ENCODE peak calls at places on chromosomes 4 and X, in four cellular contexts. One of them, this sample, is unnamed.
A peak's percentile ranks its signal among the peaks of the same experiment; 100 is the strongest.

GRCh38 chr4:93828830-93829530 is 427 bp downstream of the ATOH1 start:
- DNase-seq in aorta: no peak
- DNase-seq in left ventricle myocardium inferior: no peak
- DNase-seq in cardiac muscle cell: peak; percentile 52
- DNase-seq in this sample: peak; percentile 12

GRCh38 chr4:172881645-172882044 is 287.0 kb upstream of the GALNT7 start:
- DNase-seq in aorta: no peak
- DNase-seq in left ventricle myocardium inferior: no peak
- DNase-seq in cardiac muscle cell: no peak
- DNase-seq in this sample: no peak

GRCh38 chrX:49930046-49930445 is 7.7 kb downstream of the CLCN5 start:
- DNase-seq in aorta: no peak
- DNase-seq in left ventricle myocardium inferior: no peak
- DNase-seq in cardiac muscle cell: no peak
- DNase-seq in this sample: no peak

GRCh38 chr4:39118034-39118658 is 56.1 kb downstream of the KLHL5 start:
- DNase-seq in aorta: no peak
- DNase-seq in left ventricle myocardium inferior: no peak
- DNase-seq in cardiac muscle cell: no peak
- DNase-seq in this sample: no peak

GRCh38 chrX:9604111-9604907 is 139.5 kb downstream of the TBL1X start:
- DNase-seq in aorta: peak; percentile 90
- DNase-seq in left ventricle myocardium inferior: peak; percentile 63
- DNase-seq in cardiac muscle cell: no peak
- DNase-seq in this sample: peak; percentile 88

GRCh38 chr4:72302981-72303704 is 265.9 kb downstream of the ADAMTS3 start:
- DNase-seq in aorta: no peak
- DNase-seq in left ventricle myocardium inferior: no peak
- DNase-seq in cardiac muscle cell: peak; percentile 70
- DNase-seq in this sample: no peak

GRCh38 chr4:54187148-54187547 is 41.9 kb upstream of the PDGFRA start:
- DNase-seq in aorta: no peak
- DNase-seq in left ventricle myocardium inferior: peak; percentile 36
- DNase-seq in cardiac muscle cell: peak; percentile 11
- DNase-seq in this sample: peak; percentile 77

GRCh38 chrX:131729295-131729694 is 185.4 kb downstream of the OR13H1 start:
- DNase-seq in aorta: peak; percentile 90
- DNase-seq in left ventricle myocardium inferior: no peak
- DNase-seq in cardiac muscle cell: no peak
- DNase-seq in this sample: no peak

GRCh38 chr4:74716436-74716765 is 77.9 kb downstream of the BTC start:
- DNase-seq in aorta: no peak
- DNase-seq in left ventricle myocardium inferior: no peak
- DNase-seq in cardiac muscle cell: no peak
- DNase-seq in this sample: no peak

GRCh38 chr4:130955520-130955919 is 1859.6 kb downstream of the C4orf33 start:
- DNase-seq in aorta: no peak
- DNase-seq in left ventricle myocardium inferior: no peak
- DNase-seq in cardiac muscle cell: no peak
- DNase-seq in this sample: no peak

GRCh38 chr4:109947918-109948317 is 35.2 kb downstream of the EGF start:
- DNase-seq in aorta: no peak
- DNase-seq in left ventricle myocardium inferior: no peak
- DNase-seq in cardiac muscle cell: no peak
- DNase-seq in this sample: no peak

GRCh38 chr4:74054483-74055032 is 16.1 kb upstream of the CXCL3 start:
- DNase-seq in aorta: no peak
- DNase-seq in left ventricle myocardium inferior: no peak
- DNase-seq in cardiac muscle cell: no peak
- DNase-seq in this sample: no peak

GRCh38 chrX:25154168-25154567 is 138.4 kb upstream of the ARX start:
- DNase-seq in aorta: no peak
- DNase-seq in left ventricle myocardium inferior: no peak
- DNase-seq in cardiac muscle cell: no peak
- DNase-seq in this sample: no peak

GRCh38 chr4:74444891-74445642 is at the start of gene AREG:
- DNase-seq in aorta: peak; percentile 92
- DNase-seq in left ventricle myocardium inferior: peak; percentile 75
- DNase-seq in cardiac muscle cell: peak; percentile 75
- DNase-seq in this sample: peak; percentile 92

GRCh38 chr4:68369474-68369805 is 19.6 kb upstream of the YTHDC1 start:
- DNase-seq in aorta: no peak
- DNase-seq in left ventricle myocardium inferior: no peak
- DNase-seq in cardiac muscle cell: no peak
- DNase-seq in this sample: no peak

GRCh38 chr4:177964693-177965168 is 522.5 kb upstream of the AGA start:
- DNase-seq in aorta: no peak
- DNase-seq in left ventricle myocardium inferior: no peak
- DNase-seq in cardiac muscle cell: no peak
- DNase-seq in this sample: no peak

GRCh38 chrX:116239944-116240391 is 69.4 kb downstream of the AGTR2 start:
- DNase-seq in aorta: no peak
- DNase-seq in left ventricle myocardium inferior: no peak
- DNase-seq in cardiac muscle cell: no peak
- DNase-seq in this sample: no peak

GRCh38 chrX:116238093-116238492 is 67.5 kb downstream of the AGTR2 start:
- DNase-seq in aorta: no peak
- DNase-seq in left ventricle myocardium inferior: no peak
- DNase-seq in cardiac muscle cell: no peak
- DNase-seq in this sample: no peak

GRCh38 chrX:116238866-116239265 is 68.3 kb downstream of the AGTR2 start:
- DNase-seq in aorta: no peak
- DNase-seq in left ventricle myocardium inferior: no peak
- DNase-seq in cardiac muscle cell: no peak
- DNase-seq in this sample: no peak

GRCh38 chrX:116241001-116241400 is 70.5 kb downstream of the AGTR2 start:
- DNase-seq in aorta: no peak
- DNase-seq in left ventricle myocardium inferior: no peak
- DNase-seq in cardiac muscle cell: no peak
- DNase-seq in this sample: no peak

GRCh38 chrX:116240446-116240845 is 69.9 kb downstream of the AGTR2 start:
- DNase-seq in aorta: no peak
- DNase-seq in left ventricle myocardium inferior: no peak
- DNase-seq in cardiac muscle cell: no peak
- DNase-seq in this sample: no peak
- H3K4me3 ChIP-seq in aorta: no peak overlapping the region
- H3K4me3 ChIP-seq in left ventricle myocardium inferior: no peak overlapping the region
- H3K4me3 ChIP-seq in cardiac muscle cell: no peak overlapping the region
- H3K4me3 ChIP-seq in this sample: peak overlapping the region; percentile 45

DNA sequence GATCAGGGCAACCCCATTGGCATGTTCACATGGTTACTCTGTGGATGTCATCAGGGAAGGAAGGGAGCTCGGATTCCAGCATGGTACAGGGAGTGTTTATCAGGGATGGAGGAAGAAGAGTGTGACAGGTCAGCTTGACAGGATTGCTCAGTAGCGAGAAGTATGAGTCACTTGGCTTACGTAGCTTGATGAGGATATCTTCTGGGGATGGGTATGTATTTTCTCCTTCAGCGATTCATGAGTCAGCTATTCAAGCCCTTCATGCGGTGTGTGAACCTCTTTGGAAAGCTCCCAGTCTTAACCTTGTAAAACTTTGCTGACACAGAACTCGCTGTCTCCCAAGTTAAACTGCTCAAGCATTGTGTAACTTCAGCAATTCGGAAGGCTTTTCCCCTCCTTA is 275.4 kb downstream of the ARHGAP10 start:
- DNase-seq in aorta: no peak
- DNase-seq in left ventricle myocardium inferior: no peak
- DNase-seq in cardiac muscle cell: no peak
- DNase-seq in this sample: no peak
- H3K27ac ChIP-seq in aorta: no peak overlapping the region
- H3K27ac ChIP-seq in left ventricle myocardium inferior: peak overlapping the region; percentile 41
- H3K27ac ChIP-seq in cardiac muscle cell: no peak overlapping the region
- H3K27ac ChIP-seq in this sample: peak overlapping the region; percentile 4

GRCh38 chr4:28250646-28251045 is 1390.0 kb downstream of the STIM2 start:
- DNase-seq in aorta: no peak
- DNase-seq in left ventricle myocardium inferior: no peak
- DNase-seq in cardiac muscle cell: no peak
- DNase-seq in this sample: no peak
- H3K9me3 ChIP-seq in aorta: peaks cover 1% of the 10 kb centered on the region
- H3K9me3 ChIP-seq in left ventricle myocardium inferior: peaks cover 15% of the 10 kb centered on the region
- H3K9me3 ChIP-seq in cardiac muscle cell: no peaks in the 10 kb centered on the region
- H3K9me3 ChIP-seq in this sample: no peaks in the 10 kb centered on the region

GRCh38 chr4:98248984-98249383 is 12.2 kb upstream of the RAP1GDS1 start:
- DNase-seq in aorta: no peak
- DNase-seq in left ventricle myocardium inferior: no peak
- DNase-seq in cardiac muscle cell: no peak
- DNase-seq in this sample: no peak
- H3K4me3 ChIP-seq in aorta: no peak overlapping the region
- H3K4me3 ChIP-seq in left ventricle myocardium inferior: no peak overlapping the region
- H3K4me3 ChIP-seq in cardiac muscle cell: no peak overlapping the region
- H3K4me3 ChIP-seq in this sample: no peak overlapping the region

DNA sequence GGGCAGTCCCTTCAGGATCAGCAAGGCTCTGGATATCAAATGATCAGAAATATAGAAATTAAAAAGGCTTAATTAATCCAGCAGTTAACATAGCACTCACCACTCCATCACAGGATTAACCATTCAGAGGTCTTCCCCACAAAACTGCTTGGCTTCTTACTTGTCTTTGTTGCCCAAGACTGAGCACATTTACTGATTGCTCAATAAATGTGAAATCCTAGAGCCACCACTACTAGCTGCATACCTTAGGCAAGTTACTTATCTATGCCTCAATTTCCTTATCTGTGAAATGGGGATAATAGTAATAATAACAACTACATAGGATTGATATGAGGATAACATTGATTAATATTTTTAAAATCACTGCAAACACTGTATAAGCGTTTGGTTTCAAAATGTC is 124.2 kb downstream of the ARHGAP6 start:
- DNase-seq in aorta: no peak
- DNase-seq in left ventricle myocardium inferior: no peak
- DNase-seq in cardiac muscle cell: no peak
- DNase-seq in this sample: no peak
- H3K27ac ChIP-seq in aorta: no peak overlapping the region
- H3K27ac ChIP-seq in left ventricle myocardium inferior: no peak overlapping the region
- H3K27ac ChIP-seq in cardiac muscle cell: no peak overlapping the region
- H3K27ac ChIP-seq in this sample: no peak overlapping the region

This sample was measured in right cardiac atrium.